ENCODE peak calls at places on chromosomes 1 and 21, in nine cellular contexts. B is mammary epithelial cell; U is fibroblast of pulmonary artery; V is CD8-positive, alpha-beta T cell; I is lung; H is activated B cell treated with CpG ODN at 0.5 μM for 24 hours; E is HCT116; Z is GM20000; S is left ventricle myocardium inferior. D is an unnamed sample.
A peak's percentile ranks its signal among the peaks of the same experiment; 100 is the strongest.

GRCh38 chr1:220884109-220884980 is 5.1 kb downstream of the HLX start:
- DNase-seq in B (no peak), U (no peak), V (no peak), I (no peak), H (no peak), E (no peak), Z (no peak), S (no peak), D (no peak)

GRCh38 chr1:9538669-9539164 is 548 bp upstream of the SLC25A33 start:
- DNase-seq in B (no peak), U (no peak), V (no peak), I (no peak), H (no peak), E (no peak), Z (no peak), S (peak; percentile 20), D (no peak)

GRCh38 chr1:99731384-99731783 is 35.1 kb downstream of the FRRS1 start:
- DNase-seq in B (no peak), U (peak; percentile 33), V (no peak), I (no peak), H (no peak), E (no peak), Z (no peak), S (no peak), D (no peak)

GRCh38 chr1:205037539-205037938 is 5.5 kb upstream of the CNTN2 start:
- DNase-seq in B (no peak), U (no peak), V (no peak), I (no peak), H (no peak), E (no peak), Z (no peak), S (no peak), D (no peak)

GRCh38 chr1:46021046-46021822 is 111.2 kb downstream of the PIK3R3 start:
- DNase-seq in B (no peak), U (no peak), V (no peak), I (no peak), H (no peak), E (no peak), Z (no peak), S (no peak), D (no peak)

GRCh38 chr1:222938986-222939385 is 124.1 kb downstream of the DISP1 start:
- DNase-seq in B (no peak), U (no peak), V (no peak), I (no peak), H (no peak), E (no peak), Z (no peak), S (no peak), D (no peak)

GRCh38 chr1:247531937-247532336 is 4.3 kb downstream of the OR2C3 start:
- DNase-seq in B (no peak), U (no peak), V (no peak), I (no peak), H (no peak), E (no peak), Z (no peak), S (no peak), D (no peak)

GRCh38 chr21:46153259-46154154 is 1.9 kb downstream of the FTCD start:
- DNase-seq in B (no peak), U (peak; percentile 60), V (peak; percentile 17), I (no peak), H (peak; percentile 29), E (no peak), Z (peak; percentile 85), S (peak; percentile 54), D (peak; percentile 35)

DNA sequence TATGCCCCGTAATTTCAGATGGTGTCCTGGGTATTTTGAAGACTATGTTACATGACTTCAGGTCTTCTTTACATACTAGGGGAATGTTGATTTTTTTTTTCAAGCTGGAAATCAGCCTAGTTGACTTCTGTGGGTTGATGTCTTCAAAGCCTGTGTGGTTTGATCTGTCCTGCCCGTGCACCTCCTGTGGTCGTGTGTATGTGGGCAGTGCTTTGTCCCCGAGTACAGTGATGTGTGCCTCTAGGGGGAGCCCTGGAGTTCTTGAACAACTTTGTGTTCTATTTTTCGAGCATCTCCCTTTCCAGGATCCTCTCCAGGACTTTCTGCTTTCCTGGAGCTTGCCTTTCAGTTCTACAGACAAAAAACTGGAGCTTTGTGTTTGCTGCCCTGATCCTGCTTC is 28.9 kb downstream of the OBSCN start:
- DNase-seq in B (peak; percentile 22), U (peak; percentile 69), V (no peak), I (no peak), H (no peak), E (peak; percentile 13), Z (peak; percentile 38), S (no peak), D (no peak)
- TF ChIP-seq CTCF in B (peak; percentile 55), U (peak; percentile 73), V (no peak), I (no peak), H (no peak), E (peak; percentile 34), Z (peak; percentile 13), S (peak; percentile 63), D (no peak)

DNA sequence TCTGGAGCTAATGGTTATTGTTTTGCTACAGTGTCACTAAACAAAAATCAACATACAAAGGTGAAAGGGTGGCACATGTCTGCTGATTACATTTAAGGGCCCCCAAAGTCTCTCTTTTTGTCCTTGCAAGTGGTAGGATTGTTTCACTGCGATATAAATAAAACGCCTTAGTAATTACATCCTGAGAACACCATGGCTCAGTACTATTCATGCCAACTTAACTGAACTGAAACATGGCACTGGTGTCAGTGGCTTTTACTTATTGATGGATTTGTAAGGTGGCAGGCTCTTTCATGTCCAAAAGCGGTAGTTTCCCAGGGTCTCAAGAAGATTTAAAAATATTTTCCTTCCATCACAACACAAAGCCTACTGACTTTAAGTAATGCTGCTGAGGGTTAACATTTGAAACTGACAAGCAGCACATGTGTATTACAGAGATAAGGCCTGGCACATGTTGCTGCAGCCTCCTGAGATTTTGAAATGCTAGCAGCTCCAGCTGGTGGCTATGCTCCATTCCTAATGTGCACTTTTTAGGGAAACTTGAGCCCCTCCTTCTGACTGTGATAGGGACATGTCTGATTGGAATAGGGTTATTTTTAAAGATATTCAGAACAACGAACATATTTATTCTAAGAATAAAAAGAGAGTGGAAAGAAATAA is 86.8 kb downstream of the ATP1B1 start:
- DNase-seq in B (no peak), U (peak; percentile 61), V (no peak), I (no peak), H (no peak), E (no peak), Z (no peak), S (peak; percentile 19), D (no peak)
- TF ChIP-seq CTCF in B (no peak), U (peak; percentile 16), V (no peak), I (no peak), H (no peak), E (no peak), Z (no peak), S (peak; percentile 40), D (no peak)

DNA sequence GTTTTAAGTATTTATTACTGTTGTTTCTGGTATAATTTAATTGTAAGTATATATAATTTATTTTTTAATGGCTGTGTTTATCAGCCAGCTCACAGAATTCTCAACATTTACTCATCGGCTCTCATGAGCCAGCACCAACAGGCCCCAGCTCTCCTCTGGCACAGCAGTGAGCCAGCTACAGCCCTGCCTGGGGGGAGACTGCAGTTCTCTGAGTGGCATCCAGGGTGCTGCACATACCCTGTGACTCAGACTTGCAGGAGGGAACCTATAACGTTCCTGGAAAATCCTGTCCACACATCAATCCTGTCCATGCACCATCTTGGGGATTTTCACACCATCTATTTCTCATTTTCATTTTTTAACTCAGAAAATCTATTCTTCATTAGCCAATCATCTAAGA is 36.5 kb downstream of the FHAD1 start:
- DNase-seq in B (peak; percentile 94), U (no peak), V (no peak), I (no peak), H (no peak), E (no peak), Z (no peak), S (peak; percentile 26), D (no peak)
- TF ChIP-seq CTCF in B (peak; percentile 62), U (peak; percentile 4), V (no peak), I (no peak), H (no peak), E (no peak), Z (no peak), S (peak; percentile 51), D (no peak)

DNA sequence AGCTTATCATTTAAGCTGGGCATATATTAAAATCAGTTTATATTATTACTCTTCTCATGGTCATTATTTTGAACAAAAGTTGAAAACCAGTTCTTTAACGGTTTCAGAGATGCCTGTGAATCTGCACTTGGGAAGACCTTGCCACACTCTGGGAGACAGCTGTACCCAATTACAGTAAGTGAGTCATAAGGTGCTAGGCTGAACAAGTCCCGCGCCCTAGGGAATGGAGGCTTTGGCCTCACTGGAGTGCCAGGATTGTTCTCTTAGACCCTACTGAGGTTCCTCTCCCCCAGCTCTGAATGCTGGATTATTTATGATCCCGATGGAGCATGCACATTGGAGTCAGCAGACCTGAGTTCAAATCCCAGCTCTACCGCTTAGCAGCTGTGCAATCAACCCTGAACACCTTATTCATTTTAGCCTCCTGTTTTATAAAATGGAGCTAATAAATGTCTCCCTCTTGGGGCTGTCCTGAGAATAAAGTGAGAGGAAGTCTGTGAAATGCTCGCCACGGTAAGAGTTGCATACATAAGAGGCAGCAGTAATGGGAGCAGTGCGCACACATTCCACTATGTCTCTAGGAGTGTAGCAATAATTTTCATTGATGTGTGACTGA is 266.2 kb downstream of the FOXD2 start:
- DNase-seq in B (peak; percentile 39), U (peak; percentile 25), V (no peak), I (no peak), H (no peak), E (peak; percentile 15), Z (no peak), S (no peak), D (no peak)
- TF ChIP-seq CTCF in B (no peak), U (peak; percentile 23), V (no peak), I (no peak), H (no peak), E (peak; percentile 58), Z (no peak), S (peak; percentile 17), D (no peak)

D was measured in omental fat pad.